ENCODE peak calls at places on chromosomes 5 and 9, in four cellular contexts. L is H9, Y is cardiac muscle cell, G is GM23338. R is an unnamed sample. For H3K4me1, the result is how much of the 10 kb centered on the place peaks cover.

GRCh38 chr5:50889790-50890189 is 223.4 kb downstream of the PARP8 start:
- DNase-seq in Y (no peak), G (no peak), L (no peak), R (no peak)

GRCh38 chr5:112724901-112725300 is 12.8 kb upstream of the APC start:
- DNase-seq in L (no peak), Y (no peak), G (no peak), R (no peak)

GRCh38 chr5:111583761-111584203 is 71.4 kb upstream of the STARD4 start:
- DNase-seq in Y (peak), L (no peak), G (no peak), R (no peak)

GRCh38 chr9:69605406-69605805 is 66.8 kb downstream of the APBA1 start:
- DNase-seq in G (no peak), Y (no peak), L (no peak), R (no peak)

GRCh38 chr5:56164371-56164770 is 68.8 kb downstream of the ANKRD55 start:
- DNase-seq in Y (peak), G (no peak), L (no peak), R (peak)

GRCh38 chr5:122180863-122181519 is 51.6 kb downstream of the ZNF474 start:
- DNase-seq in L (no peak), G (no peak), Y (peak), R (no peak)

GRCh38 chr9:103586721-103587120 is 507.4 kb upstream of the SMC2 start:
- DNase-seq in Y (no peak), G (no peak), L (no peak), R (no peak)

GRCh38 chr9:79312686-79313421 is 258.9 kb upstream of the TLE4 start:
- DNase-seq in L (peak), G (peak), Y (no peak), R (no peak)

GRCh38 chr5:126422994-126423788 is at the start of gene GRAMD2B:
- DNase-seq in G (peak), L (peak), Y (peak), R (peak)

GRCh38 chr9:34976992-34977391 is 12.6 kb upstream of the DNAJB5 start:
- DNase-seq in G (no peak), Y (no peak), L (no peak), R (no peak)

GRCh38 chr5:158874343-158874742 is 225.4 kb downstream of the EBF1 start:
- DNase-seq in G (no peak), Y (no peak), L (no peak), R (no peak)

GRCh38 chr9:6870650-6871477 is 113.1 kb downstream of the KDM4C start:
- DNase-seq in L (no peak), Y (no peak), G (no peak), R (no peak)

GRCh38 chr5:134536876-134537275 is 11.4 kb downstream of the JADE2 start:
- DNase-seq in G (no peak), Y (no peak), L (no peak), R (no peak)

GRCh38 chr5:159043551-159043950 is 56.2 kb downstream of the EBF1 start:
- DNase-seq in G (no peak), L (no peak), Y (no peak), R (no peak)

GRCh38 chr5:170269579-170269978 is 28.0 kb downstream of the LCP2 start:
- DNase-seq in Y (no peak), L (no peak), G (no peak), R (no peak)

GRCh38 chr5:179115307-179115706 is 55.1 kb downstream of the ZNF354C start:
- DNase-seq in Y (no peak), G (no peak), L (no peak), R (no peak)

GRCh38 chr9:27471789-27472585 is 52.1 kb upstream of the IFNK start:
- DNase-seq in Y (no peak), L (no peak), G (no peak), R (peak)

GRCh38 chr5:64165500-64166200 is at the start of gene RNF180:
- DNase-seq in Y (peak), G (peak), L (peak), R (peak)

GRCh38 chr5:131628990-131629389 is 6.0 kb downstream of the RAPGEF6 start:
- DNase-seq in Y (no peak), L (no peak), G (no peak), R (no peak)

GRCh38 chr5:1637639-1638481 is 114.1 kb upstream of the LPCAT1 start:
- DNase-seq in G (no peak), Y (no peak), L (no peak), R (no peak)

GRCh38 chr5:53927668-53928247 is 367.3 kb downstream of the NDUFS4 start:
- DNase-seq in G (no peak), Y (no peak), L (no peak), R (no peak)

GRCh38 chr9:85377751-85378289 is 363.9 kb downstream of the AGTPBP1 start:
- DNase-seq in G (no peak), L (no peak), Y (no peak), R (no peak)

GRCh38 chr9:81371824-81372223 is 317.5 kb downstream of the TLE1 start:
- DNase-seq in Y (no peak), L (no peak), G (no peak), R (no peak)

GRCh38 chr9:133086894-133087293 is 25.1 kb downstream of the CEL start:
- DNase-seq in L (no peak), G (no peak), Y (no peak), R (peak)

GRCh38 chr5:95763941-95764340 is 32.8 kb downstream of the RHOBTB3 start:
- DNase-seq in L (no peak), G (no peak), Y (no peak), R (no peak)

GRCh38 chr9:125754096-125754495 is 6.9 kb downstream of the PBX3 start:
- DNase-seq in G (no peak), L (no peak), Y (no peak), R (no peak)

GRCh38 chr9:125749287-125749935 is 2.2 kb downstream of the PBX3 start:
- DNase-seq in Y (no peak), L (no peak), G (no peak), R (no peak)

GRCh38 chr9:125750656-125751035 is 3.5 kb downstream of the PBX3 start:
- DNase-seq in Y (peak), G (peak), L (no peak), R (no peak)

GRCh38 chr9:125749951-125750655 is 2.9 kb downstream of the PBX3 start:
- DNase-seq in G (no peak), Y (peak), L (no peak), R (no peak)

GRCh38 chr9:125752070-125752628 is 5.0 kb downstream of the PBX3 start:
- DNase-seq in L (no peak), Y (no peak), G (peak), R (no peak)
- H3K4me1 ChIP-seq in L (under half), Y (half or more), G (half or more), R (under half)

GRCh38 chr9:99824378-99825157 is 2.9 kb downstream of the NR4A3 start:
- DNase-seq in Y (peak), L (peak), G (peak), R (peak)
- TF ChIP-seq CTCF in Y (peak), L (peak), G (peak), R (peak)

DNA sequence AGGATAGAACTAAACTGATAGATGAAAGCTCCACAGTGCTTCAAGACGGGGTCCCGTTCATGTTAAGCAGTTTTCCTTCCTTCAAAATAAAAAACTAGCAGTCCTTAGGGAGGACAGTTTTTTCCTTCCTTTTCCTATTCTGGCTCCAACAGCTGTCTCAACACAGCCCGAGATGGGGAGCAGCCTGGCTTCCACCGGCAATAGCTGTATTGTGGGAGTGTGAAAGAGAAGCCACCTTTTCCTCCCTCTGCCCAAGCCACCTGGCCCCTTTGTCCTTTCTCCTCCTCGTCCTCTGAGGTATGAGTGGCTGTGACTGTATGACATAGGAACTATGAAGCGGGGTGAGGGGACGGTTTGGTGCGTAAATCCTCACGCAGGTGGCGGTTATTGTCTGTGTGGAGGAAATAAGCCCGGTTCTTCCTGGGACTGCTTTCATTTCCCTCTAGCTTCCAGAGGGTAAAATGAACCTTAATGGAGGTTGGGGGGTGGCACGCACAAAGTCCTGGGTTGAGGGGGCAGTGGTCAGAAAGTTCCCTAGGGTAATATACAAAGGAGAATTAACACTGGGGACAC is 292.0 kb upstream of the DMRT1 start:
- DNase-seq in L (no peak), Y (no peak), G (no peak), R (no peak)
- H3K4me1 ChIP-seq in L (under half), Y (half or more), G (under half), R (under half)

DNA sequence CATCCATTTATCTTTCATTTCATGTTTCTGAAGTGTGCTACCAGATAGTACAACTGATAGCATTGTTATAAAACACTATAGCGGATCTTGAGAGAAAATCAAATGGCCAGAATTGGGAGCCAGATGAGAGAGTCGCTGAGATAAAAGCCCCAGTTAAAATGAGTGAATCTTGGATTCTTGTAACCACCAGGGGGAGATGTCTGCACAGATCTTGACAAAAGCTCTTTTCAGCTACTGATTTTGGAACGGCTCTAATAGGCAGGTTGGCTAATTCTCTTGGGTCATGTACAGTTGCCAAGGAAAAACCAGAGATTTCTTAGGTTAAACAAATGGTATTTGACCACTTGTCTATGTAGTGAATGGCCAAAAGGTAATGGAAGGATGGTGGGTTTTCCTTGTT is 21.7 kb downstream of the F2RL2 start:
- DNase-seq in G (peak), L (peak), Y (peak), R (no peak)
- TF ChIP-seq CTCF in G (peak), L (peak), Y (peak), R (peak)

DNA sequence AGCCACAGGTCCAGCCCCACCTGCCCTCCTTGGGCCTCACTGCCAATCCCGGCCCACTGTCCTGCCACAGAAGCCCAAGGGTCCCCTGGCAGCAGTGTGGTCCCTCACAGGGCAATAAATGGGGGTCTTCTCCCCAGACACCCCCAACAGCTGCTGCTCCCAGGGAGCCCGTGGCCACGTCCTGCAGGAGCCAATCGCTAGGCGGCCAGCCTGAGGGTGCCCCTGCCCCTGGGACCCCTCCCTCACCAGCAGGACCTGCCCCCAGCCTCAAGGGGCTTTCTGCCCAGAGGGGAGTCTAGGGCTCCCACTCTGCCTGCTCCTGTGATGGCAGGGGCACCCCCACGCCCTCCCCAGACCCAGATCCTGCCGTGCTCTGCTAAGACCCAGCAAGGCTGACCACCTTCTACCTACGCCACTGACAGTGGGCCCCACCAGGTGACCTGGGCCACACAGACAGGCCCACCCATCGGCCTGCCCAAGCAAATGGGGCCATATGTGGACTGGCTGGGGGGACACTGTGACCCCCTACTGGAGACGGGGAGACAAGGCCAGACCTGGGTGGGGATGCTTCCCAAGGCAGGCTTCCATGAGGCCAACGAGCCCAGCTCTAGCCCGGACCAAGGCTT is 17.0 kb downstream of the NOTCH1 start:
- DNase-seq in L (no peak), Y (no peak), G (no peak), R (no peak)
- H3K4me1 ChIP-seq in L (under half), Y (under half), G (under half), R (under half)

GRCh38 chr9:98848450-98849149 is 41.1 kb downstream of the GALNT12 start:
- DNase-seq in L (peak), G (peak), Y (peak), R (peak)
- TF ChIP-seq CTCF in L (peak), G (peak), Y (peak), R (peak)

R was measured in ovary.